ENCODE peak calls at places on chromosome 22, in five cellular contexts. T is A549, D is GM12878, M is HepG2, Z is K562. O is an unnamed sample.

GRCh38 chr22:19799322-19800190 is 39.0 kb downstream of the TBX1 start:
- DNase-seq in Z (peak), T (no peak), D (no peak), M (no peak), O (peak)

GRCh38 chr22:46547883-46548244 is 10.4 kb upstream of the CELSR1 start:
- DNase-seq in M (peak), D (no peak), Z (no peak), T (no peak), O (no peak)

GRCh38 chr22:33853200-33854097 is 66.8 kb downstream of the LARGE1 start:
- DNase-seq in Z (no peak), D (peak), M (peak), T (peak), O (peak)

GRCh38 chr22:49255741-49256318 is 571.8 kb downstream of the BRD1 start:
- DNase-seq in Z (no peak), T (no peak), D (no peak), M (no peak), O (no peak)

GRCh38 chr22:38067771-38068360 is 10.7 kb downstream of the PICK1 start:
- DNase-seq in M (no peak), D (no peak), T (no peak), Z (no peak), O (no peak)

GRCh38 chr22:37157516-37158289 is 8.0 kb upstream of the IL2RB start:
- DNase-seq in M (no peak), D (no peak), Z (no peak), T (no peak), O (no peak)

GRCh38 chr22:48138855-48139254 is 1376.4 kb downstream of the TBC1D22A start:
- DNase-seq in D (no peak), T (peak), M (no peak), Z (no peak), O (no peak)

GRCh38 chr22:49349841-49350381 is 477.8 kb downstream of the BRD1 start:
- DNase-seq in M (no peak), T (no peak), D (no peak), Z (no peak), O (no peak)

GRCh38 chr22:47698906-47699305 is 936.5 kb downstream of the TBC1D22A start:
- DNase-seq in Z (no peak), D (no peak), M (no peak), T (no peak), O (no peak)

GRCh38 chr22:17772249-17772962 is 1.9 kb downstream of the BID start:
- DNase-seq in Z (no peak), D (no peak), M (no peak), T (no peak), O (no peak)

GRCh38 chr22:44661659-44662569 is 40.1 kb upstream of the PRR5 start:
- DNase-seq in M (no peak), D (no peak), Z (no peak), T (no peak), O (no peak)
- H3K4me2 ChIP-seq in M (no peak), D (no peak), Z (no peak), T (no peak), O (peak)

DNA sequence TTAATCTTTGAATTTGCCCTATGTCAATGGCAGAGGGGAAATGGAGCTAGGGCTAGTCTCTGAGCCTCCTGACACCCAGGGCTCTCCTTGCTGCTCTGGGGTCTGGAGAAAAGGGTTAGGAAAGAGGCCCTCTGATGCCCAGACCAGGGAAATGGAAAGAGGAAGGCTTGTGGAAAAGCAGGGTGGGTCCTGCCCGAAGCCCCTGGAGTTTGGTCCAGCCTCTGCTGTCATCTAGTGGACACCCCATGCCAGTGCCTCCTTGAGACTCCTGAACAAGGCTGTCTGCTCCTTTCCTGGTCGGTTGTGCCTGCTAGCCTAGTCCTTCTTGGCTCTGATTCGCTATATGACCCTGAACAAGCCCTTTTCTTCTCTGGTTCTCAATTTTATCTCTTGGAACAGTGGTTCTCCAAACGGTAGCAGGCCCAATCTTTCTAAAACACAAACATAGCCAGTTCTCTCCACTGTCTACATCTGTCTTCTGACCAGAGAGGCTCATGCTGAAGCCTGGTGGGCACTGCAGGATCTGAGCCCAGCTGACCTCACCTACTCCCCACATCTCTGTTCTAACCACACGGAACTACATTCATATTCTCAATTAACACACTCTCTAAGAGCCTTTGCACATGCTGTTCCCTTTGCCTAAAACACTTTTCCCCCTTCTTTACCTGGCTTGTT is 8.8 kb upstream of the PLA2G3 start:
- DNase-seq in Z (peak), T (peak), M (peak), D (no peak), O (peak)
- TF ChIP-seq JUNB in Z (no peak), T (no peak), M (no peak), D (no peak), O (no peak)

GRCh38 chr22:24200616-24201212 is 19.4 kb downstream of the SUSD2 start:
- DNase-seq in M (peak), Z (no peak), D (no peak), T (peak), O (no peak)
- H3K4me2 ChIP-seq in M (peak), Z (no peak), D (no peak), T (peak), O (no peak)

GRCh38 chr22:39498368-39498767 is 3.7 kb upstream of the MIEF1 start:
- DNase-seq in M (no peak), D (no peak), Z (no peak), T (no peak), O (no peak)
- TF ChIP-seq JUNB in M (no peak), D (no peak), Z (no peak), T (no peak), O (no peak)

GRCh38 chr22:30370681-30371080 is 13.9 kb downstream of the CCDC157 start:
- DNase-seq in T (no peak), M (no peak), D (no peak), Z (no peak), O (no peak)
- H3K4me2 ChIP-seq in T (no peak), M (no peak), D (no peak), Z (no peak), O (no peak)

DNA sequence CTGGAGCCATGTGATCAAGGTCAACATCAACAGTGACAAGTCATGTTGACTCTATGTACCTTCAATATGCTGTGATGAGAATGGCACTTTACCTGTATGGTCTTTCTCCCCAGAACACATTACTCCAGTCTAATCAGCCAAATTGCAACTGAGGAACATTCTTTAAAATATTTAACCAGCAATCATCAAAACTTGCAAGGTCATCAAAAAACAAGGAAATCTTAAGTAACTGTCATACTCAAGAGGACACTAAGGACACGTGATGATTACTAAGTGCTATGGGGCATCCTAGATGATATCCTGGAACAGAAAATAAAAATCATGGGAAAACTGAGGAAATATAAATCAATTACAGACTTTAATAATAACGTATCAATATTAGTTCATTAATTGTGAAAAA is 118.9 kb downstream of the EFCAB6 start:
- DNase-seq in D (no peak), M (no peak), Z (no peak), T (no peak), O (no peak)
- TF ChIP-seq JUNB in D (no peak), M (no peak), Z (no peak), T (no peak), O (no peak)

O was measured in GM23338.